ENCODE peak calls at places on chromosomes 5 and 9, in eight cellular contexts. D is NCI-H2081; I is H7; H is ACHN; N is NCI-H1105 treated with DMSO at 0.1 percent for 48 hours; A is stimulated activated CD8-positive, alpha-beta memory T cell treated with anti-CD3 and anti-CD28 coated beads, Interleukin-2, amount 100 ng/mL, for 48 hours; Q is posterior vena cava; G is NCI-H1436. O is an unnamed sample.

GRCh38 chr9:109311731-109312130 is 9.1 kb downstream of the EPB41L4B start:
- DNase-seq in G (peak; percentile 44), N (no peak), H (no peak), D (no peak), I (no peak), Q (no peak), A (no peak), O (no peak)

GRCh38 chr9:37289631-37290030 is 132.9 kb upstream of the GRHPR start:
- DNase-seq in D (no peak), H (no peak), I (no peak), G (no peak), Q (no peak), N (no peak), A (no peak), O (no peak)

GRCh38 chr5:113246371-113246870 is 188.4 kb downstream of the TSSK1B start:
- DNase-seq in I (no peak), A (no peak), D (no peak), N (no peak), G (no peak), H (no peak), Q (no peak), O (no peak)

GRCh38 chr9:6433405-6433804 is 20.4 kb downstream of the UHRF2 start:
- DNase-seq in H (no peak), Q (no peak), G (no peak), I (no peak), N (no peak), A (no peak), D (no peak), O (no peak)

GRCh38 chr5:51860532-51861018 is 477.3 kb downstream of the ISL1 start:
- DNase-seq in G (no peak), D (no peak), A (no peak), Q (no peak), N (no peak), H (peak; percentile 2), I (no peak), O (no peak)

GRCh38 chr5:16411741-16412455 is 53.7 kb downstream of the ZNF622 start:
- DNase-seq in H (no peak), N (no peak), D (no peak), A (no peak), G (no peak), Q (no peak), I (no peak), O (no peak)

GRCh38 chr5:54743997-54744788 is 226.6 kb downstream of the SNX18 start:
- DNase-seq in Q (no peak), D (no peak), G (no peak), N (no peak), H (peak; percentile 49), I (no peak), A (peak; percentile 10), O (peak; percentile 4)

GRCh38 chr5:109654455-109654854 is 35.3 kb upstream of the MAN2A1 start:
- DNase-seq in G (no peak), I (no peak), D (no peak), Q (no peak), A (peak; percentile 13), H (no peak), N (no peak), O (no peak)

GRCh38 chr5:136809382-136809781 is 444.0 kb upstream of the TRPC7 start:
- DNase-seq in I (no peak), H (no peak), N (no peak), G (no peak), A (no peak), Q (no peak), D (no peak), O (no peak)

GRCh38 chr5:83540105-83540504 is 68.6 kb downstream of the VCAN start:
- DNase-seq in D (no peak), I (no peak), A (no peak), N (no peak), H (no peak), Q (no peak), G (no peak), O (no peak)

GRCh38 chr9:84174486-84174885 is 166.1 kb downstream of the SLC28A3 start:
- DNase-seq in H (no peak), A (no peak), N (no peak), G (no peak), I (no peak), Q (no peak), D (no peak), O (no peak)

GRCh38 chr5:93578179-93578812 is 2.7 kb downstream of the NR2F1-AS1 start:
- DNase-seq in N (no peak), G (no peak), I (peak; percentile 30), D (no peak), A (no peak), Q (no peak), H (no peak), O (no peak)